ENCODE peak calls at places on chromosome 3, in five cellular contexts. D is pancreas, O is fibroblast of the aortic adventitia, R is astrocyte of the cerebellum, Y is mucosa of descending colon. W is an unnamed sample.

GRCh38 chr3:158531334-158531733 is 39.7 kb upstream of the MLF1 start:
- DNase-seq in R (no peak), Y (no peak), O (no peak), D (no peak), W (no peak)

GRCh38 chr3:124837730-124838186 is 49.4 kb downstream of the ITGB5 start:
- DNase-seq in R (peak), D (peak), Y (peak), O (peak), W (no peak)

GRCh38 chr3:143334231-143334630 is 214.7 kb downstream of the CHST2 start:
- DNase-seq in Y (no peak), O (no peak), D (no peak), R (no peak), W (no peak)

GRCh38 chr3:165390171-165390570 is 194.0 kb upstream of the SLITRK3 start:
- DNase-seq in R (no peak), D (no peak), Y (no peak), O (no peak), W (no peak)

GRCh38 chr3:57816471-57817105 is 60.5 kb downstream of the SLMAP start:
- DNase-seq in O (peak), D (no peak), Y (no peak), R (no peak), W (no peak)

GRCh38 chr3:151538706-151539403 is 78.0 kb upstream of the IGSF10 start:
- DNase-seq in Y (no peak), D (no peak), R (no peak), O (peak), W (no peak)

GRCh38 chr3:76346680-76347079 is 561.3 kb upstream of the ZNF717 start:
- DNase-seq in R (no peak), D (no peak), O (no peak), Y (no peak), W (no peak)

GRCh38 chr3:16402451-16402850 is 111.0 kb downstream of the RFTN1 start:
- DNase-seq in R (no peak), D (no peak), Y (no peak), O (peak), W (no peak)

GRCh38 chr3:32203854-32204253 is 34.6 kb upstream of the CMTM8 start:
- DNase-seq in R (peak), O (peak), Y (no peak), D (no peak), W (no peak)

GRCh38 chr3:11556851-11557644 is 86.7 kb downstream of the VGLL4 start:
- DNase-seq in Y (no peak), O (peak), R (peak), D (no peak), W (peak)

GRCh38 chr3:28109829-28110228 is 131.6 kb upstream of the CMC1 start:
- DNase-seq in Y (no peak), D (no peak), R (no peak), O (peak), W (no peak)

GRCh38 chr3:71045917-71046282 is 537.6 kb downstream of the FOXP1 start:
- DNase-seq in D (no peak), O (no peak), Y (no peak), R (no peak), W (no peak)

GRCh38 chr3:172903642-172904041 is 153.1 kb downstream of the ECT2 start:
- DNase-seq in O (no peak), Y (no peak), D (no peak), R (no peak), W (no peak)

GRCh38 chr3:177343122-177343521 is 145.8 kb upstream of the TBL1XR1 start:
- DNase-seq in O (no peak), D (no peak), R (no peak), Y (no peak), W (no peak)

GRCh38 chr3:107938128-107938527 is 152.7 kb downstream of the CD47 start:
- DNase-seq in O (peak), D (no peak), R (peak), Y (no peak), W (no peak)

GRCh38 chr3:57169872-57170623 is 4.9 kb upstream of the IL17RD start:
- DNase-seq in O (peak), D (peak), Y (peak), R (no peak), W (peak)

GRCh38 chr3:175374705-175375104 is 515.6 kb downstream of the NAALADL2 start:
- DNase-seq in R (no peak), Y (no peak), O (no peak), D (no peak), W (no peak)

GRCh38 chr3:194871143-194871863 is 185.6 kb downstream of the FAM43A start:
- DNase-seq in D (peak), O (peak), Y (peak), R (peak), W (peak)

GRCh38 chr3:112514527-112515128 is 15.4 kb upstream of the BTLA start:
- DNase-seq in D (no peak), R (no peak), O (peak), Y (no peak), W (no peak)

GRCh38 chr3:2523251-2523836 is 424.7 kb downstream of the CNTN4 start:
- DNase-seq in R (no peak), Y (no peak), D (no peak), O (no peak), W (no peak)

GRCh38 chr3:8793242-8793641 is 23.8 kb upstream of the OXTR start:
- DNase-seq in D (no peak), R (no peak), O (peak), Y (no peak), W (no peak)

GRCh38 chr3:66856555-66856954 is 141.6 kb upstream of the KBTBD8 start:
- DNase-seq in O (no peak), R (no peak), D (no peak), Y (no peak), W (no peak)

GRCh38 chr3:58470363-58471024 is 21.4 kb upstream of the KCTD6 start:
- DNase-seq in Y (no peak), O (no peak), D (no peak), R (no peak), W (no peak)

GRCh38 chr3:72810659-72811434 is 37.4 kb downstream of the SHQ1 start:
- DNase-seq in D (no peak), O (peak), Y (no peak), R (no peak), W (no peak)

GRCh38 chr3:153624310-153625030 is 462.4 kb downstream of the RAP2B start:
- DNase-seq in Y (no peak), R (no peak), D (no peak), O (no peak), W (no peak)

GRCh38 chr3:151971814-151972579 is 98.6 kb downstream of the SUCNR1 start:
- DNase-seq in R (no peak), O (no peak), Y (no peak), D (no peak), W (no peak)

GRCh38 chr3:82938821-82939328 is 1177.4 kb upstream of the GBE1 start:
- DNase-seq in O (no peak), R (no peak), D (no peak), Y (peak), W (no peak)

GRCh38 chr3:139523718-139524117 is 15.8 kb downstream of the RBP1 start:
- DNase-seq in Y (no peak), R (no peak), O (no peak), D (no peak), W (no peak)

GRCh38 chr3:36166477-36166876 is 213.8 kb upstream of the STAC start:
- DNase-seq in R (peak), O (peak), D (no peak), Y (no peak), W (no peak)

GRCh38 chr3:169596126-169596525 is 67.4 kb downstream of the MECOM start:
- DNase-seq in O (no peak), D (no peak), R (no peak), Y (no peak), W (no peak)

GRCh38 chr3:185582871-185583270 is 3.2 kb upstream of the SENP2 start:
- DNase-seq in D (no peak), R (no peak), Y (no peak), O (no peak), W (no peak)

GRCh38 chr3:107810195-107811071 is 280.4 kb downstream of the CD47 start:
- DNase-seq in O (no peak), D (peak), Y (no peak), R (no peak), W (no peak)

GRCh38 chr3:138078901-138079344 is 36.5 kb downstream of the DZIP1L start:
- DNase-seq in D (no peak), O (peak), Y (no peak), R (peak), W (peak)

GRCh38 chr3:156175570-156175969 is 55.2 kb downstream of the KCNAB1 start:
- DNase-seq in R (no peak), O (peak), Y (no peak), D (no peak), W (no peak)

GRCh38 chr3:141091416-141091815 is 40.3 kb downstream of the SPSB4 start:
- DNase-seq in Y (no peak), D (no peak), R (no peak), O (no peak), W (no peak)

GRCh38 chr3:65829228-65829627 is 209.5 kb downstream of the MAGI1 start:
- DNase-seq in D (no peak), Y (no peak), O (no peak), R (no peak), W (no peak)
- H3K4me3 ChIP-seq in D (no peak), Y (no peak), O (no peak), R (no peak), W (no peak)

DNA sequence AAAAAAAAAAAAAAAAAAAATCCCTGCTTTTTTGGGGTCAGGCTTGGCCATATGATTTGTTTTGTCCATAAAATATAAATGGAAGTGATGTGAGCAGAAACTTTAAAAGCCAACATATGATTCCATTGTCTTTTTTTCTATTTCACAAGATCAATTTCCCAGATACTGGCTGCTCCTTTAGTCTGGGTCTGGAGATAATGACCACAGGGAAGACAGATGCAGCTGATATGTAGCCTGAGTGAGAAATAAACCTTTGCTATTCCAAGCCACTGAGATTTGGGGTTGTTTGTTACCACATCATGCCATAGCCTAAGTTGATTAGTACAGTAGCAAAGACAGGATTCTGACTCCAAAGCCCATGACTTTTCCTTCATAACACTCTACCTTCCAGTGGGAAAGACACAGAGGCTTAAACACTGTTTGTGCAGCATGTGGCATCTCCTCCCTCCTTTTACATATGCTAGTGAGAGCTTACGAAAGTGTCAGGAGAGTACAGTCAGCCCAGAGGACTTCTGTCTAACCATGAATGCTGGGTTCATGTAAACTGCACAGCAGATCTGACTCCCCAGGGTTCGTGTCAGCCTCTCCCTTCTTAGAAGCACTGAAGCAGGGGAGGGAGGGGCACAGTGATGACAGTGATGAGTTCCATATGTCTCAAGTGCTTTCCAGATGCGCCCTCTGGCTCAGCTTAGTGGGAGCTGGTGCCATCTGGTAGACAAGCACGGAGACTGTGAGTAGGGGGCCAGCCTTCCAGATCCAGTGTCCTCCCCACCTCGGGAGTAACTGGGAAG is 36.7 kb upstream of the SLC7A14 start:
- DNase-seq in O (peak), R (no peak), D (no peak), Y (no peak), W (peak)
- H3K4me3 ChIP-seq in O (no peak), R (no peak), D (no peak), Y (no peak), W (no peak)

GRCh38 chr3:98032881-98033280 is 2.2 kb downstream of the GABRR3 start:
- DNase-seq in R (no peak), Y (no peak), D (no peak), O (no peak), W (no peak)

GRCh38 chr3:98027084-98027445 is 8.1 kb downstream of the GABRR3 start:
- DNase-seq in R (peak), Y (no peak), O (no peak), D (no peak), W (no peak)

GRCh38 chr3:98025392-98025791 is 9.7 kb downstream of the GABRR3 start:
- DNase-seq in D (no peak), Y (no peak), R (no peak), O (no peak), W (no peak)

GRCh38 chr3:98026425-98027083 is 8.6 kb downstream of the GABRR3 start:
- DNase-seq in O (no peak), D (no peak), R (no peak), Y (no peak), W (no peak)

GRCh38 chr3:98029083-98029482 is 6.0 kb downstream of the GABRR3 start:
- DNase-seq in D (no peak), Y (no peak), O (no peak), R (no peak), W (no peak)
- H3K4me3 ChIP-seq in D (no peak), Y (no peak), O (no peak), R (no peak), W (no peak)

GRCh38 chr3:184315506-184315867 is 1.1 kb downstream of the EIF4G1 start:
- DNase-seq in R (no peak), D (no peak), O (no peak), Y (no peak), W (no peak)

GRCh38 chr3:184315871-184316661 is 1.7 kb downstream of the EIF4G1 start:
- DNase-seq in Y (no peak), R (no peak), D (peak), O (no peak), W (no peak)

GRCh38 chr3:184314700-184315505 is 497 bp downstream of the EIF4G1 start:
- DNase-seq in R (no peak), D (peak), O (peak), Y (peak), W (no peak)

GRCh38 chr3:184317201-184317600 is 2.8 kb downstream of the EIF4G1 start:
- DNase-seq in R (no peak), D (no peak), O (no peak), Y (no peak), W (no peak)

DNA sequence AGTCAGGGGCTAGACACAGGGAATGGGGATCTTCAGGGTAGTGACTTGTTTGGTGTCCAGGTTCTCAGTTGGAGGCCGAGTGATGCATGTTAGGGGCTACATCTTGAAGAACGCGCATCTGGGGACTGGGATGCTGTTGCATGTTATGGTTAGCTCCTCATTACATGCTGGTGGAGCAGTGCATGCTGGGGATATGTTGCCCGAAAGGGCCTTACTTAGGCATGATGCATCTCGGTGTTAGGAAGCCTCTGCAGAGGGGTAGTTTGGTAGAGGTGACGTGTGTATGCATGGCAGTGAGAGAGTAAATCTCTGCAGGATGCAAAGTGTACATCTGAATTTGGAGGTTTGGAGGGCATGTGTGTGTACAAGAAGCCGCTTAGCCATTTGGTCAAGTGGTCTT is 2.4 kb downstream of the EIF4G1 start:
- DNase-seq in R (no peak), D (no peak), O (no peak), Y (no peak), W (no peak)
- H3K4me3 ChIP-seq in R (peak), D (peak), O (peak), Y (no peak), W (peak)

DNA sequence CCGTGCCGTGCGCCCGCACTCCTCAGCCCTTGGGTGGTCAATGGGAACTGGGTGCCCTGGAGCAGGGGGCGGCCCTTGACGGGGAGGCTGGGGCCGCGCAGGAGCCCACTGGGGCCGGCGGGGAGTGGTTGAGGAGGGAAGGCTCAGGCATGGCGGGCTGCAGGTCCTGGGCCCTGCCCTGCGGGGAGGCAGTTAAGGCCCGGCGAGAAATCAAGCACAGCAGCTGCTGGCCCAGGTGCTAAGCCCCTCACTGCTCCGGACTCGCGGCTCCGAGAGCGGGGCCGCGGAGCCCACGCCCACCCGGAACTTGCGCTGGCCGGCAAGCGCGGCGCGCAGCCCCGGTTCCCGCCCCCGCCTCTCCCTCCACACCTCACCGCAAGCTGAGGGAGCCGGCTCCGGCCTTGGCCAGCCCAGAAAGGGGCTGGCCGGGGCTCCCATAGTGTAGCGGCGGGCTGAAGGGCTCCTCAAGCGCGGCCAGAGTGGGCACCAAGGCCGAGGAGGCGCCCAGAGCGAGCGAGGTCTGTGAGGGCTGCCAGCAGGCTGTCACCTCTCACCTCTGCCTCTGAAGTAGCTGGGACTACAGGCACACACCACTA is 7.8 kb downstream of the GP9 start:
- DNase-seq in O (no peak), R (no peak), Y (peak), D (peak), W (no peak)
- H3K4me3 ChIP-seq in O (no peak), R (peak), Y (no peak), D (peak), W (peak)

GRCh38 chr3:106341090-106341489 is 472.3 kb upstream of the CBLB start:
- DNase-seq in O (peak), D (no peak), R (no peak), Y (no peak), W (no peak)
- H3K4me3 ChIP-seq in O (no peak), D (no peak), R (no peak), Y (no peak), W (no peak)

GRCh38 chr3:147397911-147398809 is 8.2 kb downstream of the ZIC4 start:
- DNase-seq in Y (no peak), D (no peak), O (no peak), R (no peak), W (no peak)
- H3K4me3 ChIP-seq in Y (no peak), D (no peak), O (no peak), R (peak), W (no peak)

GRCh38 chr3:47850803-47851417 is 48.0 kb downstream of the DHX30 start:
- DNase-seq in Y (no peak), R (no peak), D (no peak), O (no peak), W (no peak)
- H3K4me3 ChIP-seq in Y (no peak), R (no peak), D (no peak), O (no peak), W (no peak)

GRCh38 chr3:64489361-64490044 is 198.3 kb downstream of the ADAMTS9 start:
- DNase-seq in Y (peak), R (no peak), D (peak), O (no peak), W (no peak)
- H3K4me3 ChIP-seq in Y (no peak), R (no peak), D (peak), O (no peak), W (no peak)

W was measured in AG04450.